ENCODE peak calls at places on chromosomes 5 and 9, in six cellular contexts. R is PC-3, O is ovary, K is heart left ventricle, U is A673, L is BE2C. D is an unnamed sample.

GRCh38 chr5:136014049-136014516 is 14.7 kb upstream of the TGFBI start:
- DNase-seq in R (no peak), O (no peak), K (no peak), U (no peak), L (no peak), D (no peak)

GRCh38 chr5:16665611-16666010 is 48.8 kb upstream of the RETREG1 start:
- DNase-seq in R (no peak), O (no peak), K (no peak), U (no peak), L (no peak), D (no peak)

GRCh38 chr9:79568337-79569084 is 3.3 kb upstream of the TLE4 start:
- DNase-seq in R (no peak), O (no peak), K (no peak), U (no peak), L (no peak), D (no peak)

GRCh38 chr5:115179959-115180709 is 10.4 kb upstream of the TRIM36 start:
- DNase-seq in R (peak), O (peak), K (peak), U (peak), L (peak), D (peak)

GRCh38 chr5:35598707-35599370 is 18.8 kb upstream of the SPEF2 start:
- DNase-seq in R (peak), O (no peak), K (no peak), U (peak), L (no peak), D (no peak)

GRCh38 chr5:21154526-21154925 is 1166.5 kb upstream of the CDH18 start:
- DNase-seq in R (peak), O (no peak), K (no peak), U (no peak), L (no peak), D (no peak)

GRCh38 chr5:149895416-149896345 is 48.9 kb downstream of the PDE6A start:
- DNase-seq in R (peak), O (no peak), K (no peak), U (no peak), L (no peak), D (no peak)

GRCh38 chr9:110583237-110583636 is 3.7 kb upstream of the SVEP1 start:
- DNase-seq in R (peak), O (no peak), K (no peak), U (no peak), L (no peak), D (no peak)

GRCh38 chr9:69093471-69094103 is 58.0 kb downstream of the FXN start:
- DNase-seq in R (no peak), O (no peak), K (no peak), U (no peak), L (no peak), D (no peak)

GRCh38 chr9:107019216-107019615 is 156.2 kb downstream of the ZNF462 start:
- DNase-seq in R (peak), O (no peak), K (no peak), U (no peak), L (no peak), D (no peak)

GRCh38 chr9:75889977-75890540 is 414 bp upstream of the PCSK5 start:
- DNase-seq in R (peak), O (peak), K (no peak), U (peak), L (no peak), D (peak)

GRCh38 chr5:75640395-75640794 is 29.1 kb downstream of the ANKDD1B start:
- DNase-seq in R (peak), O (no peak), K (no peak), U (peak), L (no peak), D (no peak)

GRCh38 chr5:105931782-105932489 is 1738.8 kb downstream of the EFNA5 start:
- DNase-seq in R (peak), O (no peak), K (no peak), U (no peak), L (no peak), D (no peak)

GRCh38 chr9:129549684-129550083 is 71.2 kb downstream of the C9orf50 start:
- DNase-seq in R (no peak), O (peak), K (peak), U (no peak), L (no peak), D (peak)

GRCh38 chr9:83432104-83432627 is 106.0 kb downstream of the FRMD3 start:
- DNase-seq in R (peak), O (no peak), K (peak), U (peak), L (peak), D (peak)

GRCh38 chr9:29511680-29512079 is 1938.4 kb upstream of the C9orf72 start:
- DNase-seq in R (no peak), O (no peak), K (no peak), U (no peak), L (no peak), D (no peak)

GRCh38 chr5:124461857-124462423 is 284.5 kb downstream of the ZNF608 start:
- DNase-seq in R (no peak), O (no peak), K (no peak), U (no peak), L (no peak), D (no peak)

GRCh38 chr9:77014597-77015263 is 4.7 kb upstream of the FOXB2 start:
- DNase-seq in R (no peak), O (no peak), K (no peak), U (no peak), L (no peak), D (peak)

GRCh38 chr5:145072880-145073279 is 762.3 kb downstream of the PRELID2 start:
- DNase-seq in R (no peak), O (no peak), K (no peak), U (peak), L (no peak), D (peak)

GRCh38 chr9:35035851-35036701 is 36.3 kb downstream of the VCP start:
- DNase-seq in R (no peak), O (peak), K (peak), U (peak), L (no peak), D (no peak)

GRCh38 chr5:110590187-110590586 is 136.3 kb downstream of the TMEM232 start:
- DNase-seq in R (peak), O (no peak), K (no peak), U (peak), L (no peak), D (no peak)

GRCh38 chr5:54590824-54591223 is 73.3 kb downstream of the SNX18 start:
- DNase-seq in R (no peak), O (no peak), K (no peak), U (no peak), L (no peak), D (no peak)

GRCh38 chr5:118295045-118295444 is 693.3 kb downstream of the DTWD2 start:
- DNase-seq in R (no peak), O (no peak), K (no peak), U (no peak), L (no peak), D (no peak)

GRCh38 chr5:167633931-167634341 is 657.5 kb upstream of the WWC1 start:
- DNase-seq in R (no peak), O (no peak), K (no peak), U (no peak), L (no peak), D (no peak)

GRCh38 chr9:27536168-27536567 is 6.6 kb upstream of the MOB3B start:
- DNase-seq in R (no peak), O (no peak), K (no peak), U (no peak), L (no peak), D (no peak)

GRCh38 chr9:106954974-106955850 is 92.2 kb downstream of the ZNF462 start:
- DNase-seq in R (peak), O (no peak), K (no peak), U (no peak), L (no peak), D (no peak)

GRCh38 chr9:72914750-72915149 is 38.1 kb downstream of the ALDH1A1 start:
- DNase-seq in R (no peak), O (no peak), K (no peak), U (no peak), L (no peak), D (no peak)

GRCh38 chr9:16656432-16657169 is 213.9 kb downstream of the BNC2 start:
- DNase-seq in R (peak), O (no peak), K (no peak), U (no peak), L (no peak), D (no peak)

GRCh38 chr9:115492869-115493268 is 374.9 kb upstream of the TNC start:
- DNase-seq in R (no peak), O (no peak), K (no peak), U (no peak), L (no peak), D (no peak)

GRCh38 chr9:100099722-100100042 is 639 bp downstream of the INVS start:
- DNase-seq in R (no peak), O (peak), K (peak), U (no peak), L (peak), D (peak)

GRCh38 chr5:141852448-141852847 is 25.8 kb downstream of the PCDH1 start:
- DNase-seq in R (no peak), O (no peak), K (no peak), U (no peak), L (no peak), D (no peak)
- TF ChIP-seq CTCF in R (no peak), O (no peak), K (no peak), U (no peak), L (no peak), D (no peak)

GRCh38 chr9:134983094-134983493 is 65.4 kb upstream of the FCN1 start:
- DNase-seq in R (peak), O (no peak), K (peak), U (no peak), L (no peak), D (peak)
- TF ChIP-seq CTCF in R (peak), O (no peak), K (peak), U (no peak), L (peak), D (peak)

GRCh38 chr9:118595719-118596305 is 773.4 kb downstream of the BRINP1 start:
- DNase-seq in R (peak), O (no peak), K (no peak), U (peak), L (no peak), D (peak)
- TF ChIP-seq CTCF in R (no peak), O (no peak), K (peak), U (peak), L (peak), D (peak)

GRCh38 chr5:170896779-170897178 is 35.0 kb downstream of the RANBP17 start:
- DNase-seq in R (peak), O (no peak), K (no peak), U (peak), L (peak), D (peak)
- TF ChIP-seq CTCF in R (peak), O (no peak), K (peak), U (peak), L (peak), D (peak)

GRCh38 chr9:95115104-95115503 is 202.4 kb downstream of the FANCC start:
- DNase-seq in R (no peak), O (no peak), K (no peak), U (no peak), L (no peak), D (no peak)

GRCh38 chr9:95111716-95112115 is 205.8 kb downstream of the FANCC start:
- DNase-seq in R (no peak), O (no peak), K (no peak), U (no peak), L (no peak), D (no peak)

GRCh38 chr9:95116820-95117204 is 200.7 kb downstream of the FANCC start:
- DNase-seq in R (peak), O (no peak), K (no peak), U (no peak), L (no peak), D (no peak)

GRCh38 chr9:95112436-95113280 is 204.9 kb downstream of the FANCC start:
- DNase-seq in R (no peak), O (no peak), K (no peak), U (no peak), L (no peak), D (no peak)

DNA sequence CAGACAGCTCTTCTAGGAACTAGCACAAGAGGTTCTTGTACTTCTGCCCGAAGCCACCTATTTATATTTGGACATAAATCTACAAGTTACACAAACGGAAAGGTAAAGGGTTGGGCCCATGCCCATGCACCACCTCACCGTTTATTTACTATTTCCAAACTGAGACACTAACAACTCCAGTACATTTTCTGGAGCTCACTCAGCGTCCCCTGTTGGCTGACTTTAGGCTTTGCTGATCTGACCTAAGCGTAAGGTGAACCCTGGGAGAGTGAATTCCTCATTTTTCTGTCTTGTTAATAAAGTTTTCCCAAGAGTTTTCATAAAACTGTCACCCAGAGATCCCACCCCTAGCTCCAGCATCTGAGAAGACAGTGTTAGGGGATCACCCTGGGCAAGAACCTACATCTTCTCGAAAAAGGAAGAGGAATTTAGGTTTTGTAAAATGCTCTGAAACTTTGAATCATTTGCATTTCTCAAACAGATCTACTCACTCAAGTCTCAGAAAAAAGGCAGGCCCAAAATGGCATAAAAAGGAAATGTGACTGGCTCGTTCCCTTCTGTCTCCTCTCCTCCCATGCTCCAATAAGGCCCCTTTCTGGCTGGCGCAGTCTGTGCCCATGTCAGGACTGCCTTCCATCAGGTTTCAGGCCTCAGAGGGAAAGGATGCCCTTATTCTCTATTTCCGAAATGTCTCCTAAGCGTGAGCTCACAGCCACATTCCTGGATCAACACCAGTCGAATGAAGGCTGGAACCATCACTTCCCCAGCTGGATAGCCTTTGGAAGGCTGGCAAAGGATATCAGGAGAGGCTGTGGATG is 201.3 kb downstream of the FANCC start:
- DNase-seq in R (peak), O (no peak), K (no peak), U (no peak), L (no peak), D (peak)
- TF ChIP-seq CTCF in R (peak), O (no peak), K (peak), U (peak), L (peak), D (peak)

GRCh38 chr9:33375238-33375840 is 27.0 kb downstream of the AQP7 start:
- DNase-seq in R (no peak), O (no peak), K (no peak), U (no peak), L (no peak), D (peak)
- TF ChIP-seq CTCF in R (no peak), O (no peak), K (no peak), U (no peak), L (no peak), D (no peak)

GRCh38 chr9:135974220-135974573 is 13.0 kb upstream of the UBAC1 start:
- DNase-seq in R (no peak), O (no peak), K (no peak), U (no peak), L (no peak), D (no peak)
- TF ChIP-seq CTCF in R (no peak), O (no peak), K (no peak), U (peak), L (peak), D (no peak)

GRCh38 chr5:9498541-9499497 is 47.1 kb downstream of the SEMA5A start:
- DNase-seq in R (peak), O (no peak), K (no peak), U (peak), L (peak), D (no peak)
- TF ChIP-seq CTCF in R (peak), O (no peak), K (peak), U (peak), L (peak), D (peak)

GRCh38 chr9:135616621-135617537 is 22.5 kb downstream of the GLT6D1 start:
- DNase-seq in R (no peak), O (no peak), K (no peak), U (no peak), L (no peak), D (no peak)

GRCh38 chr9:135617538-135617900 is 21.8 kb downstream of the GLT6D1 start:
- DNase-seq in R (no peak), O (no peak), K (no peak), U (no peak), L (no peak), D (no peak)

GRCh38 chr9:135613946-135614805 is 25.2 kb downstream of the GLT6D1 start:
- DNase-seq in R (no peak), O (no peak), K (no peak), U (no peak), L (peak), D (no peak)

GRCh38 chr9:135614821-135615665 is 24.3 kb downstream of the GLT6D1 start:
- DNase-seq in R (no peak), O (no peak), K (no peak), U (no peak), L (no peak), D (no peak)

GRCh38 chr9:135615666-135616620 is 23.4 kb downstream of the GLT6D1 start:
- DNase-seq in R (no peak), O (no peak), K (no peak), U (no peak), L (no peak), D (no peak)
- TF ChIP-seq CTCF in R (peak), O (no peak), K (no peak), U (no peak), L (peak), D (peak)

D was measured in nephron progenitor cell.